ENCODE peak calls at places on chromosomes 16 and 17, in four cellular contexts. One of them, this sample, is unnamed. For H3K4me1, the result is how much of the 10 kb centered on the place peaks cover.

GRCh38 chr16:48434653-48435318 is 49.6 kb upstream of the SIAH1 start:
- ATAC-seq in upper lobe of left lung: peak
- ATAC-seq in K562: no peak
- ATAC-seq in HepG2: peak
- ATAC-seq in this sample: peak

GRCh38 chr16:86809458-86809955 is 231.2 kb downstream of the FOXL1 start:
- ATAC-seq in upper lobe of left lung: no peak
- ATAC-seq in K562: no peak
- ATAC-seq in HepG2: no peak
- ATAC-seq in this sample: no peak

GRCh38 chr16:79589495-79590134 is 10.9 kb downstream of the MAF start:
- ATAC-seq in upper lobe of left lung: no peak
- ATAC-seq in K562: no peak
- ATAC-seq in HepG2: no peak
- ATAC-seq in this sample: peak

GRCh38 chr16:24189941-24190340 is 66.2 kb upstream of the CACNG3 start:
- ATAC-seq in upper lobe of left lung: no peak
- ATAC-seq in K562: no peak
- ATAC-seq in HepG2: no peak
- ATAC-seq in this sample: no peak

GRCh38 chr16:9047689-9048301 is 43.6 kb upstream of the HAPSTR1 start:
- ATAC-seq in upper lobe of left lung: peak
- ATAC-seq in K562: peak
- ATAC-seq in HepG2: peak
- ATAC-seq in this sample: peak

GRCh38 chr17:46138470-46138869 is 54.8 kb downstream of the KANSL1 start:
- ATAC-seq in upper lobe of left lung: no peak
- ATAC-seq in K562: no peak
- ATAC-seq in HepG2: peak
- ATAC-seq in this sample: no peak

GRCh38 chr16:85513649-85514048 is 99.5 kb upstream of the GSE1 start:
- ATAC-seq in upper lobe of left lung: no peak
- ATAC-seq in K562: no peak
- ATAC-seq in HepG2: no peak
- ATAC-seq in this sample: no peak

GRCh38 chr17:20992987-20993862 is 49.6 kb downstream of the USP22 start:
- ATAC-seq in upper lobe of left lung: peak
- ATAC-seq in K562: peak
- ATAC-seq in HepG2: peak
- ATAC-seq in this sample: peak

GRCh38 chr16:87698676-87699179 is 67.1 kb downstream of the KLHDC4 start:
- ATAC-seq in upper lobe of left lung: no peak
- ATAC-seq in K562: no peak
- ATAC-seq in HepG2: no peak
- ATAC-seq in this sample: no peak

GRCh38 chr16:50316848-50317630 is 50.7 kb downstream of the ADCY7 start:
- ATAC-seq in upper lobe of left lung: no peak
- ATAC-seq in K562: no peak
- ATAC-seq in HepG2: peak
- ATAC-seq in this sample: no peak

GRCh38 chr17:78724544-78724943 is 57.5 kb downstream of the CYTH1 start:
- ATAC-seq in upper lobe of left lung: no peak
- ATAC-seq in K562: no peak
- ATAC-seq in HepG2: no peak
- ATAC-seq in this sample: no peak

GRCh38 chr17:76529224-76529642 is 8.3 kb downstream of the CYGB start:
- ATAC-seq in upper lobe of left lung: peak
- ATAC-seq in K562: peak
- ATAC-seq in HepG2: no peak
- ATAC-seq in this sample: peak

GRCh38 chr17:82400830-82401229 is 17.3 kb upstream of the HEXD start:
- ATAC-seq in upper lobe of left lung: peak
- ATAC-seq in K562: no peak
- ATAC-seq in HepG2: no peak
- ATAC-seq in this sample: no peak

GRCh38 chr16:89193021-89193575 is 7.2 kb downstream of the SLC22A31 start:
- ATAC-seq in upper lobe of left lung: peak
- ATAC-seq in K562: peak
- ATAC-seq in HepG2: peak
- ATAC-seq in this sample: peak
- TF ChIP-seq POLR2AphosphoS5 in upper lobe of left lung: no peak
- TF ChIP-seq POLR2AphosphoS5 in K562: no peak
- TF ChIP-seq POLR2AphosphoS5 in HepG2: peak
- TF ChIP-seq POLR2AphosphoS5 in this sample: no peak

DNA sequence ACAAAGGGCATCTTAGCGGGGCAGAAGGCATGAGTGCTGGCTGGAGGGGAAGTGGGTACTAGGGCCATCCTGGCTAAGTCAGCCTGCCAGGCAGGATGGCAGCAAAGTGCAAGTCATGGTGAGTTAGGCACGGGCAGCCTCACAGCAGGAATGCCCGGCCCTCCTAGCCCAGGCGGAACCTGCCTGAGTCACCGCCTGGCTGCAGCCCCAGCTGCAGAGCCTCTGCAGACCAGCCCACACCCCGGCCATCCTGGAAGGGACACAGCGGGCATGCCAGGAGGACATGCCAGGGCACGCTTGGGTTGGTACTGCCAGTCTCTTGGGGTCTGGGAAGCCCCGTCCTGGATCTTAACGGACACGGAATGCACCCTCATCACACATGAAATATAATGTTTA is 4.9 kb upstream of the ALDH3A1 start:
- ATAC-seq in upper lobe of left lung: peak
- ATAC-seq in K562: no peak
- ATAC-seq in HepG2: peak
- ATAC-seq in this sample: peak
- TF ChIP-seq EP300 in upper lobe of left lung: no peak
- TF ChIP-seq EP300 in K562: no peak
- TF ChIP-seq EP300 in HepG2: no peak
- TF ChIP-seq EP300 in this sample: no peak

GRCh38 chr17:7343250-7343649 is 6.9 kb downstream of the ACAP1 start:
- ATAC-seq in upper lobe of left lung: no peak
- ATAC-seq in K562: no peak
- ATAC-seq in HepG2: no peak
- ATAC-seq in this sample: no peak

GRCh38 chr17:7348478-7349242 is 3.3 kb upstream of the KCTD11 start:
- ATAC-seq in upper lobe of left lung: no peak
- ATAC-seq in K562: no peak
- ATAC-seq in HepG2: no peak
- ATAC-seq in this sample: no peak

GRCh38 chr17:7347630-7348477 is 4.1 kb upstream of the KCTD11 start:
- ATAC-seq in upper lobe of left lung: no peak
- ATAC-seq in K562: no peak
- ATAC-seq in HepG2: no peak
- ATAC-seq in this sample: no peak

GRCh38 chr17:7351665-7352558 is at the start of gene KCTD11:
- ATAC-seq in upper lobe of left lung: peak
- ATAC-seq in K562: peak
- ATAC-seq in HepG2: peak
- ATAC-seq in this sample: peak

GRCh38 chr17:7346761-7347614 is 5.0 kb upstream of the KCTD11 start:
- ATAC-seq in upper lobe of left lung: no peak
- ATAC-seq in K562: no peak
- ATAC-seq in HepG2: no peak
- ATAC-seq in this sample: no peak
- H3K4me1 ChIP-seq in upper lobe of left lung: under half
- H3K4me1 ChIP-seq in K562: under half
- H3K4me1 ChIP-seq in HepG2: half or more
- H3K4me1 ChIP-seq in this sample: under half

DNA sequence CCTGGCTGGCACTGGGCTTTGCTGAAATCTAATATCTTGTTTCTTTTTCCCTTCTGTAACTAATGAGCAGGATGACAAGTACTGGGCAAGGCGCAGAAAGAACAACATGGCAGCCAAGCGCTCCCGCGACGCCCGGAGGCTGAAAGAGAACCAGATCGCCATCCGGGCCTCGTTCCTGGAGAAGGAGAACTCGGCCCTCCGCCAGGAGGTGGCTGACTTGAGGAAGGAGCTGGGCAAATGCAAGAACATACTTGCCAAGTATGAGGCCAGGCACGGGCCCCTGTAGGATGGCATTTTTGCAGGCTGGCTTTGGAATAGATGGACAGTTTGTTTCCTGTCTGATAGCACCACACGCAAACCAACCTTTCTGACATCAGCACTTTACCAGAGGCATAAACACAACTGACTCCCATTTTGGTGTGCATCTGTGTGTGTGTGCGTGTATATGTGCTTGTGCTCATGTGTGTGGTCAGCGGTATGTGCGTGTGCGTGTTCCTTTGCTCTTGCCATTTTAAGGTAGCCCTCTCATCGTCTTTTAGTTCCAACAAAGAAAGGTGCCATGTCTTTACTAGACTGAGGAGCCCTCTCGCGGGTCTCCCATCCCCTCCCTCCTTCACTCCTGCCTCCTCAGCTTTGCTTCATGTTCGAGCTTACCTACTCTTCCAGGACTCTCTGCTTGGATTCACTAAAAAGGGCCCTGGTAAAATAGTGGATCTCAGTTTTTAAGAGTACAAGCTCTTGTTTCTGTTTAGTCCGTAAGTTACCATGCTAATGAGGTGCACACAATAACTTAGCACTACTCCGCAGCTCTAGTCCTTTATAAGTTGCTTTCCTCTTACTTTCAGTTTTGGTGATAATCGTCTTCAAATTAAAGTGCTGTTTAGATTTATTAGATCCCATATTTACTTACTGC is 56.1 kb downstream of the HLF start:
- ATAC-seq in upper lobe of left lung: no peak
- ATAC-seq in K562: peak
- ATAC-seq in HepG2: no peak
- ATAC-seq in this sample: peak
- TF ChIP-seq POLR2AphosphoS5 in upper lobe of left lung: no peak
- TF ChIP-seq POLR2AphosphoS5 in K562: no peak
- TF ChIP-seq POLR2AphosphoS5 in HepG2: no peak
- TF ChIP-seq POLR2AphosphoS5 in this sample: peak

GRCh38 chr16:83806721-83807120 is 1.1 kb upstream of the HSBP1 start:
- ATAC-seq in upper lobe of left lung: no peak
- ATAC-seq in K562: no peak
- ATAC-seq in HepG2: no peak
- ATAC-seq in this sample: no peak

GRCh38 chr16:83807327-83807709 is 460 bp upstream of the HSBP1 start:
- ATAC-seq in upper lobe of left lung: no peak
- ATAC-seq in K562: peak
- ATAC-seq in HepG2: no peak
- ATAC-seq in this sample: no peak

GRCh38 chr16:83809092-83809491 is 1.3 kb downstream of the HSBP1 start:
- ATAC-seq in upper lobe of left lung: no peak
- ATAC-seq in K562: no peak
- ATAC-seq in HepG2: no peak
- ATAC-seq in this sample: no peak

GRCh38 chr16:83808573-83809014 is 816 bp downstream of the HSBP1 start:
- ATAC-seq in upper lobe of left lung: no peak
- ATAC-seq in K562: no peak
- ATAC-seq in HepG2: peak
- ATAC-seq in this sample: no peak

GRCh38 chr16:83807710-83808572 is at the start of gene HSBP1:
- ATAC-seq in upper lobe of left lung: peak
- ATAC-seq in K562: peak
- ATAC-seq in HepG2: peak
- ATAC-seq in this sample: peak
- TF ChIP-seq EP300 in upper lobe of left lung: no peak
- TF ChIP-seq EP300 in K562: no peak
- TF ChIP-seq EP300 in HepG2: no peak
- TF ChIP-seq EP300 in this sample: no peak

DNA sequence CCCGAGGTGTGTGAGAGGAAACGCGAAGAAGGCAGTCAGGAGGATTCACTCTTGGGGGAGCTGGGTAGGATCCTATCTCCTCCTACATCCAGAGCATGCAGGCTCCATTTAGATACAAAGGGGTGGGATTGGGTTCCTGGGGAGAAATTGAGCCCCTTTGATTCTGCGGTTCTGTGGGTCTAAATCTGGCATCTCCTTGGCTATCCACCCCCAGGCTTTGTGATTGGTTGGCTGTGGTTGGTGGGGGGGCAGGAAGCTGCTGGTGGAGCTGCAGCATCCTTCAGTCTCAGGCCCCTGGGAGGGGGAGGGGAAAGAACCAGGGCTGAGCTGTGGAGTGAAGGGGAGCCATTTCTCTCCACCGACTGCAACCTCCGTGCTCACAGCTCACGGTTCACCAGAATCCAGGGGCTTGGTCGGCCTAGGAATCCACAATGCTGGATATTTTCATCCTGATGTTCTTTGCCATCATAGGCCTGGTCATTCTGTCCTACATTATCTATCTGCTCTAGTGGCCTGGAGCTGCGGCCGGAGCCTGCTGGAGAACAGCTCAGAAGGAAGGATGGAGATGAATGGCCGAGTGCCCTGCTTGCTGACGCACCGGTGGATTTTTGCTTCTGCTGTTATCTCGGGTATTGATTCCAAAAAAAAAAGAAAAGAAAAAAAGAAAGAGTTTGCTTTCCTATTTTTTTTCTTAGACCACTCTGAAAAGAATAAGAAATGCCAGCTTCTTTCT is at the start of gene LASP1NB:
- ATAC-seq in upper lobe of left lung: no peak
- ATAC-seq in K562: no peak
- ATAC-seq in HepG2: peak
- ATAC-seq in this sample: no peak
- H3K4me1 ChIP-seq in upper lobe of left lung: under half
- H3K4me1 ChIP-seq in K562: under half
- H3K4me1 ChIP-seq in HepG2: under half
- H3K4me1 ChIP-seq in this sample: under half

This sample was measured in gastroesophageal sphincter.